ENCODE peak calls at places on chromosome 20, in nine cellular contexts. One of them, this sample, is unnamed.
A peak's percentile ranks its signal among the peaks of the same experiment; 100 is the strongest.

GRCh38 chr20:36819662-36820061 is 46.1 kb upstream of the DSN1 start:
- DNase-seq in putamen: no peak
- DNase-seq in HCEC 1CT: no peak
- DNase-seq in NT2/D1: peak; percentile 38
- DNase-seq in ACHN: no peak
- DNase-seq in ureter: no peak
- DNase-seq in A549: no peak
- DNase-seq in activated CD4-positive, alpha-beta T cell treated with anti-CD3 and anti-CD28 coated beads, Interleukin-2, amount 10 ng/mL, durations not matched to agents 7 days and 5 days: no peak
- DNase-seq in iris pigment epithelial cell: no peak
- DNase-seq in this sample: no peak

GRCh38 chr20:44959082-44959895 is 908 bp downstream of the TOMM34 start:
- DNase-seq in ureter: no peak
- DNase-seq in ACHN: peak; percentile 41
- DNase-seq in HCEC 1CT: peak; percentile 47
- DNase-seq in A549: peak; percentile 32
- DNase-seq in activated CD4-positive, alpha-beta T cell treated with anti-CD3 and anti-CD28 coated beads, Interleukin-2, amount 10 ng/mL, durations not matched to agents 7 days and 5 days: peak; percentile 50
- DNase-seq in NT2/D1: no peak
- DNase-seq in iris pigment epithelial cell: peak; percentile 85
- DNase-seq in putamen: peak; percentile 13
- DNase-seq in this sample: peak; percentile 66

GRCh38 chr20:22795897-22796296 is 211.5 kb upstream of the FOXA2 start:
- DNase-seq in ureter: peak; percentile 61
- DNase-seq in ACHN: peak; percentile 88
- DNase-seq in putamen: no peak
- DNase-seq in activated CD4-positive, alpha-beta T cell treated with anti-CD3 and anti-CD28 coated beads, Interleukin-2, amount 10 ng/mL, durations not matched to agents 7 days and 5 days: no peak
- DNase-seq in A549: peak; percentile 79
- DNase-seq in HCEC 1CT: peak; percentile 71
- DNase-seq in iris pigment epithelial cell: peak; percentile 94
- DNase-seq in NT2/D1: no peak
- DNase-seq in this sample: peak; percentile 72

GRCh38 chr20:57953638-57954037 is 243.8 kb upstream of the PMEPA1 start:
- DNase-seq in activated CD4-positive, alpha-beta T cell treated with anti-CD3 and anti-CD28 coated beads, Interleukin-2, amount 10 ng/mL, durations not matched to agents 7 days and 5 days: no peak
- DNase-seq in ureter: no peak
- DNase-seq in A549: no peak
- DNase-seq in NT2/D1: no peak
- DNase-seq in HCEC 1CT: no peak
- DNase-seq in ACHN: no peak
- DNase-seq in putamen: no peak
- DNase-seq in iris pigment epithelial cell: peak; percentile 19
- DNase-seq in this sample: no peak

GRCh38 chr20:54174452-54175175 is 828 bp upstream of the CYP24A1 start:
- DNase-seq in activated CD4-positive, alpha-beta T cell treated with anti-CD3 and anti-CD28 coated beads, Interleukin-2, amount 10 ng/mL, durations not matched to agents 7 days and 5 days: no peak
- DNase-seq in putamen: no peak
- DNase-seq in iris pigment epithelial cell: no peak
- DNase-seq in NT2/D1: no peak
- DNase-seq in HCEC 1CT: no peak
- DNase-seq in ACHN: no peak
- DNase-seq in ureter: no peak
- DNase-seq in A549: peak; percentile 46
- DNase-seq in this sample: no peak

GRCh38 chr20:50580016-50580747 is 70.0 kb downstream of the PTPN1 start:
- DNase-seq in HCEC 1CT: peak; percentile 24
- DNase-seq in putamen: no peak
- DNase-seq in NT2/D1: peak; percentile 30
- DNase-seq in A549: peak; percentile 91
- DNase-seq in activated CD4-positive, alpha-beta T cell treated with anti-CD3 and anti-CD28 coated beads, Interleukin-2, amount 10 ng/mL, durations not matched to agents 7 days and 5 days: peak; percentile 52
- DNase-seq in ureter: no peak
- DNase-seq in iris pigment epithelial cell: no peak
- DNase-seq in ACHN: peak; percentile 41
- DNase-seq in this sample: peak; percentile 71

GRCh38 chr20:64069614-64070243 is 6.7 kb downstream of the TCEA2 start:
- DNase-seq in NT2/D1: no peak
- DNase-seq in activated CD4-positive, alpha-beta T cell treated with anti-CD3 and anti-CD28 coated beads, Interleukin-2, amount 10 ng/mL, durations not matched to agents 7 days and 5 days: no peak
- DNase-seq in iris pigment epithelial cell: no peak
- DNase-seq in ACHN: peak; percentile 33
- DNase-seq in A549: peak; percentile 87
- DNase-seq in ureter: no peak
- DNase-seq in putamen: no peak
- DNase-seq in HCEC 1CT: no peak
- DNase-seq in this sample: no peak

GRCh38 chr20:24095753-24096152 is 107.2 kb upstream of the GGTLC1 start:
- DNase-seq in ACHN: no peak
- DNase-seq in iris pigment epithelial cell: no peak
- DNase-seq in NT2/D1: no peak
- DNase-seq in A549: no peak
- DNase-seq in HCEC 1CT: no peak
- DNase-seq in activated CD4-positive, alpha-beta T cell treated with anti-CD3 and anti-CD28 coated beads, Interleukin-2, amount 10 ng/mL, durations not matched to agents 7 days and 5 days: no peak
- DNase-seq in ureter: no peak
- DNase-seq in putamen: no peak
- DNase-seq in this sample: peak; percentile 65

GRCh38 chr20:41276317-41276751 is 41.2 kb downstream of the ZHX3 start:
- DNase-seq in activated CD4-positive, alpha-beta T cell treated with anti-CD3 and anti-CD28 coated beads, Interleukin-2, amount 10 ng/mL, durations not matched to agents 7 days and 5 days: no peak
- DNase-seq in ACHN: no peak
- DNase-seq in NT2/D1: no peak
- DNase-seq in A549: no peak
- DNase-seq in ureter: no peak
- DNase-seq in putamen: peak; percentile 75
- DNase-seq in iris pigment epithelial cell: peak; percentile 46
- DNase-seq in HCEC 1CT: no peak
- DNase-seq in this sample: no peak

GRCh38 chr20:23246682-23247664 is 103.6 kb upstream of the NXT1 start:
- DNase-seq in putamen: no peak
- DNase-seq in A549: no peak
- DNase-seq in iris pigment epithelial cell: no peak
- DNase-seq in activated CD4-positive, alpha-beta T cell treated with anti-CD3 and anti-CD28 coated beads, Interleukin-2, amount 10 ng/mL, durations not matched to agents 7 days and 5 days: no peak
- DNase-seq in HCEC 1CT: no peak
- DNase-seq in ureter: peak; percentile 39
- DNase-seq in NT2/D1: no peak
- DNase-seq in ACHN: no peak
- DNase-seq in this sample: no peak

GRCh38 chr20:41011551-41012067 is 17.0 kb upstream of the TOP1 start:
- DNase-seq in HCEC 1CT: no peak
- DNase-seq in iris pigment epithelial cell: no peak
- DNase-seq in putamen: no peak
- DNase-seq in ureter: no peak
- DNase-seq in A549: no peak
- DNase-seq in activated CD4-positive, alpha-beta T cell treated with anti-CD3 and anti-CD28 coated beads, Interleukin-2, amount 10 ng/mL, durations not matched to agents 7 days and 5 days: peak; percentile 56
- DNase-seq in NT2/D1: no peak
- DNase-seq in ACHN: no peak
- DNase-seq in this sample: no peak

GRCh38 chr20:32505723-32506473 is 79.2 kb downstream of the NOL4L start:
- DNase-seq in ureter: no peak
- DNase-seq in A549: no peak
- DNase-seq in iris pigment epithelial cell: no peak
- DNase-seq in NT2/D1: no peak
- DNase-seq in ACHN: no peak
- DNase-seq in activated CD4-positive, alpha-beta T cell treated with anti-CD3 and anti-CD28 coated beads, Interleukin-2, amount 10 ng/mL, durations not matched to agents 7 days and 5 days: no peak
- DNase-seq in HCEC 1CT: no peak
- DNase-seq in putamen: no peak
- DNase-seq in this sample: no peak

GRCh38 chr20:10790013-10790412 is 116.2 kb upstream of the JAG1 start:
- DNase-seq in A549: no peak
- DNase-seq in iris pigment epithelial cell: no peak
- DNase-seq in activated CD4-positive, alpha-beta T cell treated with anti-CD3 and anti-CD28 coated beads, Interleukin-2, amount 10 ng/mL, durations not matched to agents 7 days and 5 days: no peak
- DNase-seq in HCEC 1CT: no peak
- DNase-seq in ureter: peak; percentile 51
- DNase-seq in ACHN: no peak
- DNase-seq in NT2/D1: no peak
- DNase-seq in putamen: no peak
- DNase-seq in this sample: no peak

GRCh38 chr20:61934716-61935530 is 130.8 kb downstream of the TAF4 start:
- DNase-seq in ACHN: no peak
- DNase-seq in NT2/D1: no peak
- DNase-seq in A549: no peak
- DNase-seq in putamen: no peak
- DNase-seq in activated CD4-positive, alpha-beta T cell treated with anti-CD3 and anti-CD28 coated beads, Interleukin-2, amount 10 ng/mL, durations not matched to agents 7 days and 5 days: no peak
- DNase-seq in HCEC 1CT: no peak
- DNase-seq in ureter: peak; percentile 34
- DNase-seq in iris pigment epithelial cell: no peak
- DNase-seq in this sample: no peak

GRCh38 chr20:38212806-38213606 is 47.5 kb downstream of the KIAA1755 start:
- DNase-seq in NT2/D1: no peak
- DNase-seq in putamen: no peak
- DNase-seq in A549: no peak
- DNase-seq in activated CD4-positive, alpha-beta T cell treated with anti-CD3 and anti-CD28 coated beads, Interleukin-2, amount 10 ng/mL, durations not matched to agents 7 days and 5 days: no peak
- DNase-seq in ACHN: no peak
- DNase-seq in ureter: no peak
- DNase-seq in iris pigment epithelial cell: no peak
- DNase-seq in HCEC 1CT: no peak
- DNase-seq in this sample: no peak

GRCh38 chr20:10329387-10330005 is 104.5 kb downstream of the MKKS start:
- DNase-seq in NT2/D1: no peak
- DNase-seq in ACHN: no peak
- DNase-seq in iris pigment epithelial cell: no peak
- DNase-seq in activated CD4-positive, alpha-beta T cell treated with anti-CD3 and anti-CD28 coated beads, Interleukin-2, amount 10 ng/mL, durations not matched to agents 7 days and 5 days: no peak
- DNase-seq in HCEC 1CT: peak; percentile 38
- DNase-seq in A549: no peak
- DNase-seq in putamen: no peak
- DNase-seq in ureter: no peak
- DNase-seq in this sample: no peak

GRCh38 chr20:31706607-31707257 is 15.9 kb downstream of the BCL2L1 start:
- DNase-seq in NT2/D1: no peak
- DNase-seq in A549: no peak
- DNase-seq in activated CD4-positive, alpha-beta T cell treated with anti-CD3 and anti-CD28 coated beads, Interleukin-2, amount 10 ng/mL, durations not matched to agents 7 days and 5 days: no peak
- DNase-seq in ACHN: no peak
- DNase-seq in iris pigment epithelial cell: peak; percentile 48
- DNase-seq in HCEC 1CT: no peak
- DNase-seq in putamen: no peak
- DNase-seq in ureter: no peak
- DNase-seq in this sample: peak; percentile 62

GRCh38 chr20:46853926-46854325 is 40.7 kb upstream of the EYA2 start:
- DNase-seq in HCEC 1CT: no peak
- DNase-seq in ACHN: no peak
- DNase-seq in iris pigment epithelial cell: no peak
- DNase-seq in activated CD4-positive, alpha-beta T cell treated with anti-CD3 and anti-CD28 coated beads, Interleukin-2, amount 10 ng/mL, durations not matched to agents 7 days and 5 days: no peak
- DNase-seq in putamen: no peak
- DNase-seq in A549: no peak
- DNase-seq in NT2/D1: no peak
- DNase-seq in ureter: no peak
- DNase-seq in this sample: no peak

GRCh38 chr20:15593061-15593460 is 980.2 kb downstream of the KIF16B start:
- DNase-seq in ureter: no peak
- DNase-seq in NT2/D1: no peak
- DNase-seq in A549: no peak
- DNase-seq in iris pigment epithelial cell: no peak
- DNase-seq in activated CD4-positive, alpha-beta T cell treated with anti-CD3 and anti-CD28 coated beads, Interleukin-2, amount 10 ng/mL, durations not matched to agents 7 days and 5 days: no peak
- DNase-seq in putamen: no peak
- DNase-seq in HCEC 1CT: no peak
- DNase-seq in ACHN: no peak
- DNase-seq in this sample: no peak

GRCh38 chr20:17675519-17676377 is 6.3 kb downstream of the RRBP1 start:
- DNase-seq in NT2/D1: no peak
- DNase-seq in iris pigment epithelial cell: peak; percentile 49
- DNase-seq in A549: no peak
- DNase-seq in activated CD4-positive, alpha-beta T cell treated with anti-CD3 and anti-CD28 coated beads, Interleukin-2, amount 10 ng/mL, durations not matched to agents 7 days and 5 days: no peak
- DNase-seq in ureter: no peak
- DNase-seq in ACHN: no peak
- DNase-seq in HCEC 1CT: no peak
- DNase-seq in putamen: no peak
- DNase-seq in this sample: no peak

GRCh38 chr20:18272451-18272850 is 15.9 kb upstream of the ZNF133 start:
- DNase-seq in ureter: no peak
- DNase-seq in ACHN: no peak
- DNase-seq in iris pigment epithelial cell: peak; percentile 29
- DNase-seq in NT2/D1: no peak
- DNase-seq in A549: peak; percentile 25
- DNase-seq in activated CD4-positive, alpha-beta T cell treated with anti-CD3 and anti-CD28 coated beads, Interleukin-2, amount 10 ng/mL, durations not matched to agents 7 days and 5 days: no peak
- DNase-seq in putamen: no peak
- DNase-seq in HCEC 1CT: no peak
- DNase-seq in this sample: no peak

GRCh38 chr20:62808211-62808865 is 3.7 kb downstream of the OGFR start:
- DNase-seq in A549: peak; percentile 83
- DNase-seq in HCEC 1CT: peak; percentile 40
- DNase-seq in activated CD4-positive, alpha-beta T cell treated with anti-CD3 and anti-CD28 coated beads, Interleukin-2, amount 10 ng/mL, durations not matched to agents 7 days and 5 days: peak; percentile 74
- DNase-seq in iris pigment epithelial cell: no peak
- DNase-seq in ureter: peak; percentile 72
- DNase-seq in NT2/D1: peak; percentile 62
- DNase-seq in ACHN: peak; percentile 49
- DNase-seq in putamen: no peak
- DNase-seq in this sample: peak; percentile 75

GRCh38 chr20:14963262-14963663 is 625.9 kb upstream of the FLRT3 start:
- DNase-seq in ACHN: peak; percentile 5
- DNase-seq in NT2/D1: no peak
- DNase-seq in activated CD4-positive, alpha-beta T cell treated with anti-CD3 and anti-CD28 coated beads, Interleukin-2, amount 10 ng/mL, durations not matched to agents 7 days and 5 days: no peak
- DNase-seq in ureter: no peak
- DNase-seq in iris pigment epithelial cell: no peak
- DNase-seq in HCEC 1CT: no peak
- DNase-seq in A549: peak; percentile 80
- DNase-seq in putamen: peak; percentile 57
- DNase-seq in this sample: no peak

GRCh38 chr20:53788253-53789022 is 194.8 kb upstream of the ZNF217 start:
- DNase-seq in ACHN: no peak
- DNase-seq in HCEC 1CT: no peak
- DNase-seq in activated CD4-positive, alpha-beta T cell treated with anti-CD3 and anti-CD28 coated beads, Interleukin-2, amount 10 ng/mL, durations not matched to agents 7 days and 5 days: no peak
- DNase-seq in iris pigment epithelial cell: no peak
- DNase-seq in putamen: no peak
- DNase-seq in ureter: no peak
- DNase-seq in A549: no peak
- DNase-seq in NT2/D1: no peak
- DNase-seq in this sample: no peak

GRCh38 chr20:32281711-32282110 is 4.3 kb downstream of the KIF3B start:
- DNase-seq in HCEC 1CT: no peak
- DNase-seq in ACHN: no peak
- DNase-seq in iris pigment epithelial cell: no peak
- DNase-seq in activated CD4-positive, alpha-beta T cell treated with anti-CD3 and anti-CD28 coated beads, Interleukin-2, amount 10 ng/mL, durations not matched to agents 7 days and 5 days: no peak
- DNase-seq in ureter: no peak
- DNase-seq in A549: no peak
- DNase-seq in putamen: no peak
- DNase-seq in NT2/D1: no peak
- DNase-seq in this sample: no peak

GRCh38 chr20:62089393-62089792 is 23.7 kb upstream of the TAF4 start:
- DNase-seq in NT2/D1: no peak
- DNase-seq in ureter: no peak
- DNase-seq in activated CD4-positive, alpha-beta T cell treated with anti-CD3 and anti-CD28 coated beads, Interleukin-2, amount 10 ng/mL, durations not matched to agents 7 days and 5 days: no peak
- DNase-seq in ACHN: no peak
- DNase-seq in iris pigment epithelial cell: no peak
- DNase-seq in A549: no peak
- DNase-seq in putamen: no peak
- DNase-seq in HCEC 1CT: no peak
- DNase-seq in this sample: no peak

GRCh38 chr20:37526238-37526838 is 1.3 kb downstream of the BLCAP start:
- DNase-seq in NT2/D1: peak; percentile 81
- DNase-seq in iris pigment epithelial cell: peak; percentile 59
- DNase-seq in activated CD4-positive, alpha-beta T cell treated with anti-CD3 and anti-CD28 coated beads, Interleukin-2, amount 10 ng/mL, durations not matched to agents 7 days and 5 days: no peak
- DNase-seq in putamen: no peak
- DNase-seq in ACHN: peak; percentile 51
- DNase-seq in HCEC 1CT: no peak
- DNase-seq in ureter: peak; percentile 70
- DNase-seq in A549: no peak
- DNase-seq in this sample: peak; percentile 64

GRCh38 chr20:4811661-4812181 is 90.0 kb downstream of the PRND start:
- DNase-seq in A549: no peak
- DNase-seq in putamen: no peak
- DNase-seq in HCEC 1CT: no peak
- DNase-seq in ureter: peak; percentile 59
- DNase-seq in iris pigment epithelial cell: no peak
- DNase-seq in activated CD4-positive, alpha-beta T cell treated with anti-CD3 and anti-CD28 coated beads, Interleukin-2, amount 10 ng/mL, durations not matched to agents 7 days and 5 days: peak; percentile 80
- DNase-seq in ACHN: no peak
- DNase-seq in NT2/D1: no peak
- DNase-seq in this sample: no peak

GRCh38 chr20:32648761-32649615 is 24.8 kb downstream of the C20orf203 start:
- DNase-seq in activated CD4-positive, alpha-beta T cell treated with anti-CD3 and anti-CD28 coated beads, Interleukin-2, amount 10 ng/mL, durations not matched to agents 7 days and 5 days: no peak
- DNase-seq in ACHN: no peak
- DNase-seq in iris pigment epithelial cell: peak; percentile 57
- DNase-seq in NT2/D1: no peak
- DNase-seq in putamen: no peak
- DNase-seq in A549: no peak
- DNase-seq in ureter: no peak
- DNase-seq in HCEC 1CT: peak; percentile 13
- DNase-seq in this sample: peak; percentile 43

GRCh38 chr20:23361108-23361650 is 803 bp upstream of the GZF1 start:
- DNase-seq in activated CD4-positive, alpha-beta T cell treated with anti-CD3 and anti-CD28 coated beads, Interleukin-2, amount 10 ng/mL, durations not matched to agents 7 days and 5 days: no peak
- DNase-seq in iris pigment epithelial cell: peak; percentile 61
- DNase-seq in A549: peak; percentile 30
- DNase-seq in NT2/D1: no peak
- DNase-seq in ureter: no peak
- DNase-seq in ACHN: peak; percentile 25
- DNase-seq in HCEC 1CT: peak; percentile 30
- DNase-seq in putamen: peak; percentile 20
- DNase-seq in this sample: peak; percentile 58

GRCh38 chr20:48275325-48275724 is 490.0 kb upstream of the SULF2 start:
- DNase-seq in putamen: no peak
- DNase-seq in A549: no peak
- DNase-seq in ACHN: no peak
- DNase-seq in activated CD4-positive, alpha-beta T cell treated with anti-CD3 and anti-CD28 coated beads, Interleukin-2, amount 10 ng/mL, durations not matched to agents 7 days and 5 days: no peak
- DNase-seq in HCEC 1CT: no peak
- DNase-seq in NT2/D1: no peak
- DNase-seq in iris pigment epithelial cell: no peak
- DNase-seq in ureter: no peak
- DNase-seq in this sample: no peak